ENCODE peak calls at places on chromosomes 13 and 19, in four cellular contexts. J is GM12891, N is heart left ventricle, K is uterus. D is an unnamed sample.

GRCh38 chr19:33687761-33688656 is 66.3 kb downstream of the CHST8 start:
- DNase-seq in J (no peak), N (no peak), K (peak), D (no peak)

GRCh38 chr19:18464646-18465045 is 26.7 kb upstream of the ISYNA1 start:
- DNase-seq in J (no peak), N (peak), K (peak), D (no peak)

GRCh38 chr19:12379732-12380443 is 14.4 kb upstream of the ZNF442 start:
- DNase-seq in J (no peak), N (no peak), K (no peak), D (no peak)

GRCh38 chr19:47032171-47032811 is 12.7 kb downstream of the NPAS1 start:
- DNase-seq in J (peak), N (no peak), K (no peak), D (no peak)

GRCh38 chr13:30959678-30960077 is 27.2 kb downstream of the TEX26 start:
- DNase-seq in J (no peak), N (no peak), K (no peak), D (no peak)

GRCh38 chr19:2495130-2495641 is 19.3 kb downstream of the GADD45B start:
- DNase-seq in J (no peak), N (peak), K (peak), D (no peak)

GRCh38 chr13:76837811-76838210 is 48.4 kb downstream of the KCTD12 start:
- DNase-seq in J (no peak), N (no peak), K (no peak), D (no peak)

GRCh38 chr19:12689581-12690216 is 1.9 kb downstream of the GNG14 start:
- DNase-seq in J (no peak), N (no peak), K (no peak), D (no peak)

GRCh38 chr13:28022848-28023518 is 34.5 kb upstream of the URAD start:
- DNase-seq in J (no peak), N (no peak), K (no peak), D (no peak)

GRCh38 chr19:13060964-13061927 is 41.4 kb downstream of the LYL1 start:
- DNase-seq in J (peak), N (peak), K (peak), D (peak)

GRCh38 chr19:20365146-20365545 is 198.1 kb downstream of the ZNF486 start:
- DNase-seq in J (no peak), N (no peak), K (peak), D (no peak)

GRCh38 chr13:46146898-46147297 is 35.1 kb downstream of the LCP1 start:
- DNase-seq in J (no peak), N (no peak), K (no peak), D (peak)

GRCh38 chr19:15915109-15915508 is 17.2 kb upstream of the CYP4F2 start:
- DNase-seq in J (no peak), N (no peak), K (no peak), D (no peak)

GRCh38 chr13:19586904-19587634 is 25.7 kb upstream of the TPTE2 start:
- DNase-seq in J (peak), N (no peak), K (no peak), D (peak)

GRCh38 chr13:57969961-57970360 is 338.4 kb downstream of the PCDH17 start:
- DNase-seq in J (no peak), N (no peak), K (no peak), D (no peak)

GRCh38 chr13:30737511-30738342 is 2.4 kb downstream of the ALOX5AP start:
- DNase-seq in J (no peak), N (no peak), K (no peak), D (no peak)

GRCh38 chr13:46165485-46166220 is 16.3 kb downstream of the LCP1 start:
- DNase-seq in J (no peak), N (no peak), K (no peak), D (no peak)

GRCh38 chr19:2529473-2529918 is 53.6 kb downstream of the GADD45B start:
- DNase-seq in J (no peak), N (no peak), K (no peak), D (no peak)

GRCh38 chr13:111058796-111059506 is 56.2 kb upstream of the ARHGEF7 start:
- DNase-seq in J (no peak), N (no peak), K (no peak), D (no peak)

GRCh38 chr13:98825659-98826058 is 73.2 kb upstream of the SLC15A1 start:
- DNase-seq in J (no peak), N (no peak), K (no peak), D (no peak)

GRCh38 chr19:29302002-29302928 is 89.3 kb upstream of the UQCRFS1 start:
- DNase-seq in J (no peak), N (no peak), K (no peak), D (no peak)

GRCh38 chr13:112250788-112251445 is 125.2 kb upstream of the SPACA7 start:
- DNase-seq in J (no peak), N (no peak), K (no peak), D (no peak)

GRCh38 chr13:32025730-32026129 is 5.8 kb upstream of the FRY start:
- DNase-seq in J (no peak), N (no peak), K (no peak), D (no peak)

GRCh38 chr19:5717215-5717614 is 2.7 kb downstream of the LONP1 start:
- DNase-seq in J (no peak), N (no peak), K (no peak), D (no peak)

GRCh38 chr13:33931397-33931987 is 113.5 kb downstream of the RFC3 start:
- DNase-seq in J (no peak), N (peak), K (no peak), D (peak)

DNA sequence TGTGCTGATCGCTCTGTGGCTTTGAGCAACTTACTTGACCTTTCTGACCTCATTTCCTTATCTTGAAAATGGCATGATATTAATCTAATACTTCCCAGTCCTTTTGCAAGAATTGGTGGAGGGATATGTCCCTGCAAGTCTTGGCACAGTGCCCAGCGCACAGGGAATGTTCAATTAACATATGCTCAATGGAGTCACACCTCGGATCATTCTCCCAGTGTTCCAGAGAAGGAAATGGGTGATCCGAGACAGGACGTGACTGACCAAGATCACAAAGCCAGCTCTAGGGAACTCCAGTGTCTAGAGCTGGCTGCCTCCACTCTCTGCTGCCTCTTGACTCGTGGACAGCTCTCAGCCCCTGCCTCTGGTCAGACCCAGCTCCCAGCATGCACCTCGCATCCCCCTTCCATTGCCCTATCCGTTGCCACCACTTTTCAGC is 3.6 kb downstream of the CDC42EP5 start:
- DNase-seq in J (no peak), N (peak), K (no peak), D (no peak)
- TF ChIP-seq POLR2A in J (no peak), N (no peak), K (no peak), D (no peak)

DNA sequence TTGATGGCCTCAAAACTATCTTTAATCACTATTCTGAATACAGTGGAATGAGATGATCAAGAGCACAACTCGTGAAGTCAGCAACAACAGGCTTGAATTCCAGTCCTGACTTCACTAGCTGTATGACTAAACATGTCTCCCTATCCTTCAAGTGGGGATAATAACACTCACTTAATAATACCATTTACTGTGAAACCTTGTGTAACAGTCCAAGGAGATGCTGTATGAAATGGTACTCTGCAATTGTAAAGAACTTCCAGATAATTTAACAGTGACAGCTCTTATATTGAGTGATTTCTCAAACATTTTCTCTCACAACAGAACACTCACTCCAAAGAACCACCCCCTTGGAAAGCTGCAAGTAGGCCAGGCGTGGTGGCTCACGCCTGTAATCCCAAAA is 823.1 kb downstream of the DIAPH3 start:
- DNase-seq in J (no peak), N (no peak), K (no peak), D (no peak)
- TF ChIP-seq POLR2A in J (no peak), N (no peak), K (no peak), D (no peak)

GRCh38 chr19:48637948-48638830 is 1.0 kb upstream of the DBP start:
- DNase-seq in J (peak), N (peak), K (peak), D (peak)
- TF ChIP-seq POLR2A in J (no peak), N (no peak), K (peak), D (no peak)

DNA sequence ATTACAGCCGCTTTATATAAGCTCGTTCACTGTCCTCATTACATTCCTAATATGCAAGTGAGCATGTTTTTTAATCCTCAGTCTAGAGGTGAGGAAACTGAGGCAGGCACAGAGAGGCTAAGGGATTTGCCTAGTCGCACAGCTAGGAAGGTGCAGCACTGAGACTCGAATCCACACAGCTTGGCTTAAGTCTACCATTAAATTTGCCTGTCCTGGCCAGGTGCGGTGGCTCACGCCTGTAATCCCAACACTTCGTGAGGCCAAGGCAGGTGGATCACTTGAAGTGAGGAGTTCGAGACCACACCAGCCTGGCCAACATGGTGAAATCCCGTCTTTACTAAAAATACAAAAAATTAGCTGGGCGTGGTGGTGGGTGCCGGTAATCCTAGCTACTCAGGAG is 8.0 kb downstream of the RPS16 start:
- DNase-seq in J (no peak), N (no peak), K (no peak), D (no peak)
- TF ChIP-seq POLR2A in J (no peak), N (no peak), K (no peak), D (no peak)

DNA sequence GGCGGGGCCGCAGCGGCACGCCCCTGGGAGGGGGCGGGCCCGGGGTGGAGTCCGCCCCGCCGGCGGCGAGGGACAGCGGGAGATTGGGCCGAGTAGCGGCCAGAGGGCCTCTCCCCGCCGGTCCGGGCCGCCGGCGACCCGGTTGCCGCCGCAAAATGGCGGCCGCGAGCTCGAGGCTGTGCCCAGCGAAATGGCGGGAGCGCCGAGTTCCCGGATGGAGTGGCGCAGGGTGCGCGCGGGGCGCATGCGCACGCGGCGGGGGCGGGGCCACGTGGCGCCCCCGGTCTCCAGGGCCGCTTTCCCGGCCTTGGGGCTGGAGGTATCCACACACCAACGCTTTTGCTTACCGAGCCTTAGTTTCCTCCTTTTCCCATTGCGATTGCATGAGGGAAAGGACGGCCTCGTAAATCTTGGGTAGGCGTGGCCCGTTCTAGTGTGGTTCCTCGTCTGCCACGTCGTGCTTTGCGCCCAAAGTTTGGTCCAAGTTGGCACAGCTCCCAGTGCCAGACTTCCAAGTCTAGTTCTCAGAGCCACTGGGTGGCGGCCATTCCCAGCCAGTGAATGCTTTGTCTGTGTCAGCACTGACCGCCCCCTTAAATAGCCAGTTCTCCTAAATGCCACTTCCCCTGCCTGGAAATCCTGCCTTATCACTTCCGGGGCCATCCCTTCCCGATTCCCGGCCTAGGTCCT is 491 bp downstream of the CIRBP start:
- DNase-seq in J (peak), N (peak), K (peak), D (peak)
- TF ChIP-seq POLR2A in J (peak), N (no peak), K (peak), D (peak)

GRCh38 chr19:11355160-11356073 is at the start of gene PLPPR2:
- DNase-seq in J (peak), N (peak), K (peak), D (peak)
- TF ChIP-seq POLR2A in J (no peak), N (peak), K (peak), D (peak)

DNA sequence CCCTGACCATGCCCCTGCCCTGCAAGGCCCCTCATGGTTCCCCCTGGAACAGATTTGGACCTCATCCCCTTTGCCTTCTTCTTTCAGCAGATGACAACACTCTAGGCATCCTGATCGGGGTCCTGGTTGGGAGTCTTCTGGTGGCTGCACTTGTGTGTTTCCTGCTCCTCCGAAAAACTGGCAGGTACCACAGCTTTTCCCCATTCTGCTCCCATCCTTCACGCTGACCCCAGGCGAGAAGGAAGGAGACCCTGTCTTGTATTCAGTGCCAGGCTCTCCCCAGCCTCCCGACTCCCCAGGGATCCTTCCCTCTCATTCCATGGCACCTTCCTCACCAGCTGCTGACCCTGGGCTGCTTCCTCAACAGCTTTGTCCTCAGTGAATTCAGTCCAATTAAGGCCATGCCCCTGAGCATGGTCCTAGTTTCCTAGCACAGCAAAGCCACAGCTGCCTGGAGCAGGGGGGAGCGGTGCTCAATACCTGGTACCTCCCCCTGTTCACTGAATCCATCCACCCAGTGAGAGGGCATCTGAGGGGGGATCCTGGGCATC is 8.4 kb downstream of the CEACAM21 start:
- DNase-seq in J (no peak), N (no peak), K (no peak), D (no peak)
- TF ChIP-seq POLR2A in J (no peak), N (no peak), K (no peak), D (no peak)

D was measured in erythroblast.